ENCODE peak calls at places on chromosomes 7 and 10, in five cellular contexts. N is brain microvascular endothelial cell; O is CD8-positive, alpha-beta T cell; S is heart right ventricle; P is neuronal stem cell. W is an unnamed sample.

GRCh38 chr7:13702261-13702660 is 287.2 kb downstream of the ETV1 start:
- DNase-seq in N (no peak), S (no peak), O (no peak), P (no peak), W (no peak)

GRCh38 chr7:155953781-155954549 is 141.7 kb upstream of the SHH start:
- DNase-seq in O (no peak), P (no peak), N (no peak), S (no peak), W (no peak)

GRCh38 chr7:45295222-45295621 is 137.6 kb downstream of the RAMP3 start:
- DNase-seq in N (no peak), S (no peak), O (no peak), P (no peak), W (no peak)

GRCh38 chr7:6385110-6385792 is 62.5 kb downstream of the DAGLB start:
- DNase-seq in S (no peak), O (no peak), P (no peak), N (peak), W (peak)

GRCh38 chr7:98423043-98423442 is 22.2 kb upstream of the BAIAP2L1 start:
- DNase-seq in O (no peak), P (no peak), S (no peak), N (peak), W (no peak)

GRCh38 chr7:86647340-86648094 is 3.8 kb downstream of the GRM3 start:
- DNase-seq in S (no peak), O (no peak), P (no peak), N (no peak), W (no peak)

GRCh38 chr7:110010379-110010778 is 1080.5 kb upstream of the LRRN3 start:
- DNase-seq in N (no peak), S (no peak), O (no peak), P (no peak), W (no peak)

GRCh38 chr7:87003872-87004798 is 55.3 kb downstream of the ELAPOR2 start:
- DNase-seq in O (no peak), P (no peak), S (no peak), N (no peak), W (no peak)

GRCh38 chr7:46058424-46058823 is 137.4 kb upstream of the IGFBP3 start:
- DNase-seq in S (no peak), O (no peak), P (no peak), N (peak), W (peak)

GRCh38 chr10:42888504-42889095 is 106.0 kb downstream of the BMS1 start:
- DNase-seq in N (no peak), P (no peak), S (no peak), O (no peak), W (no peak)

GRCh38 chr7:11751807-11752389 is 80.1 kb downstream of the THSD7A start:
- DNase-seq in O (no peak), S (no peak), N (no peak), P (no peak), W (no peak)

GRCh38 chr10:107740962-107741690 is 576.6 kb upstream of the SORCS1 start:
- DNase-seq in S (no peak), O (no peak), P (no peak), N (no peak), W (no peak)

GRCh38 chr7:47596502-47597202 is 14.7 kb upstream of the TNS3 start:
- DNase-seq in O (no peak), P (no peak), S (no peak), N (no peak), W (no peak)

GRCh38 chr10:69869291-69869841 is 67.7 kb downstream of the COL13A1 start:
- DNase-seq in O (no peak), S (no peak), P (no peak), N (peak), W (no peak)

GRCh38 chr7:136555933-136556332 is 312.5 kb upstream of the CHRM2 start:
- DNase-seq in O (no peak), S (no peak), N (no peak), P (no peak), W (no peak)

GRCh38 chr10:1109795-1110673 is 53.8 kb downstream of the WDR37 start:
- DNase-seq in O (peak), P (peak), N (peak), S (no peak), W (peak)

GRCh38 chr10:58027431-58027830 is 240.3 kb downstream of the IPMK start:
- DNase-seq in O (no peak), P (no peak), S (no peak), N (peak), W (no peak)

GRCh38 chr10:33052915-33053810 is 95.1 kb upstream of the ITGB1 start:
- DNase-seq in P (no peak), S (no peak), O (no peak), N (no peak), W (no peak)

GRCh38 chr10:93813507-93814465 is 56.0 kb downstream of the LGI1 start:
- DNase-seq in P (no peak), N (peak), O (peak), S (peak), W (no peak)

GRCh38 chr7:22251284-22251683 is 105.7 kb downstream of the RAPGEF5 start:
- DNase-seq in O (no peak), P (no peak), N (no peak), S (no peak), W (no peak)

GRCh38 chr7:94452257-94452656 is 57.4 kb upstream of the CASD1 start:
- DNase-seq in N (no peak), O (no peak), S (peak), P (no peak), W (no peak)

GRCh38 chr10:59745163-59745650 is 8.0 kb downstream of the MRLN start:
- DNase-seq in N (no peak), O (no peak), P (no peak), S (no peak), W (no peak)

GRCh38 chr7:155459133-155459866 is 1.4 kb downstream of the EN2 start:
- DNase-seq in O (no peak), S (no peak), N (no peak), P (no peak), W (no peak)

GRCh38 chr10:133356549-133356948 is 1.3 kb downstream of the FUOM start:
- DNase-seq in O (no peak), N (no peak), P (no peak), S (no peak), W (no peak)

GRCh38 chr10:133356953-133357292 is 896 bp downstream of the FUOM start:
- DNase-seq in S (no peak), N (no peak), O (peak), P (no peak), W (no peak)

GRCh38 chr10:133358162-133358919 is 522 bp upstream of the FUOM start:
- DNase-seq in N (no peak), O (no peak), S (no peak), P (no peak), W (no peak)

GRCh38 chr10:133358920-133359300 is 1.1 kb upstream of the FUOM start:
- DNase-seq in N (no peak), P (no peak), S (no peak), O (no peak), W (no peak)

GRCh38 chr10:133357293-133358151 is at the start of gene FUOM:
- DNase-seq in S (peak), O (peak), N (peak), P (peak), W (no peak)
- H3K27ac ChIP-seq in S (peak), O (peak), N (no peak), P (no peak), W (no peak)

GRCh38 chr10:29517352-29517923 is 117.3 kb downstream of the SVIL start:
- DNase-seq in N (peak), O (no peak), P (peak), S (no peak), W (no peak)
- H3K27ac ChIP-seq in N (no peak), O (no peak), P (no peak), S (peak), W (no peak)

GRCh38 chr7:139852482-139852845 is 23.4 kb downstream of the TBXAS1 start:
- DNase-seq in S (no peak), N (no peak), P (no peak), O (no peak), W (no peak)

GRCh38 chr7:139855498-139856270 is 26.6 kb downstream of the TBXAS1 start:
- DNase-seq in S (peak), O (no peak), P (no peak), N (no peak), W (no peak)

GRCh38 chr7:139851770-139852481 is 22.9 kb downstream of the TBXAS1 start:
- DNase-seq in O (no peak), P (no peak), S (no peak), N (no peak), W (no peak)

GRCh38 chr7:139854803-139855497 is 25.9 kb downstream of the TBXAS1 start:
- DNase-seq in P (no peak), S (no peak), O (no peak), N (no peak), W (no peak)

DNA sequence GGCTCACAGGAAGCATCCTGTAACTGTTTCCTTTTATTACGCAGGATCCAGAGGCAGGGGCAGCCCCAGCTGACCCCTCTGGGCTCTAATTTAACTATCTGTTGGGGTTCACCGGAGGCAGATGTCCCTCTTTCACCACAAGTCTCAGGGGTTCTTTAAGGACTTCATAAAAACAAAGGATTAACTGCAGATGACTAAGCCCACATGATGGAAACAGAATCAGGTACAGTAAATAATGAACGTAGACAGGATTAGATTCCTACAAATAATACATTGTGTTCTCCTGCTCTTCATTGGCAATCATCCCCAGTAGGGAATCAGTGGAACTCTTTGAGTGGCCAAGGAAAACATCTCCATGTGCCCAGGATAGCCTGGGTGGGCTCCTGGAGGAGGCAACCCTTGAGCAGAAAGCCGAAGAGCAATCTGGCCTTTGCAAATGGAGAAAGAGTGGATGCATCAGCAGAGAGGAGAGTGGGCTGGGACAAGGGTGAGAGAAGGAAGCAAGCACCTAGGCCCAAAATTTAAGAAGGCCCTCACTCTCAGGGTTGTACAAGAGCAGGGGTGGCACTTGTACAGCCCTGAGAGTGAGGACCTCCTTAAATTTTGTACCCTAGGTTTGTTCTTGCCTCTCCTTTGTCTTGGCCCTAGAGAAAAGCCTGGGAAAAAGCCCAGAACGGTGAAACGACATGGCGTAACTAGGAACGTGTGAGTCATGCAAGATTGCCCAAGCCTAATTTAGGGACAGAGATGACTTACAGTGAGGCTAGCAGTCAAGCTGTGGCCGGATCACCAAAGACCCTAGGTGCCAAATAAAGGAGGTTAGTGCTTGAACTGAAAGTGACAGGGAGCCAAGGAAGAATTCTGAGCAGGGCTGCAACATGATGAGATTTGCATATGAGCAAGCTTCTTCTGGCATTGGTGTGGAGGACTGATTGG is 24.8 kb downstream of the TBXAS1 start:
- DNase-seq in S (no peak), P (no peak), N (peak), O (no peak), W (peak)
- H3K27ac ChIP-seq in S (no peak), P (no peak), N (no peak), O (no peak), W (peak)

GRCh38 chr10:30784521-30784895 is 155.0 kb upstream of the LYZL2 start:
- DNase-seq in S (no peak), N (no peak), P (no peak), O (no peak), W (no peak)

GRCh38 chr10:30778769-30779168 is 149.2 kb upstream of the LYZL2 start:
- DNase-seq in O (no peak), N (no peak), P (no peak), S (no peak), W (no peak)

GRCh38 chr10:30783939-30784500 is 154.5 kb upstream of the LYZL2 start:
- DNase-seq in S (peak), P (peak), N (peak), O (peak), W (peak)

GRCh38 chr10:30782543-30783461 is 153.2 kb upstream of the LYZL2 start:
- DNase-seq in S (no peak), P (no peak), O (no peak), N (no peak), W (no peak)

DNA sequence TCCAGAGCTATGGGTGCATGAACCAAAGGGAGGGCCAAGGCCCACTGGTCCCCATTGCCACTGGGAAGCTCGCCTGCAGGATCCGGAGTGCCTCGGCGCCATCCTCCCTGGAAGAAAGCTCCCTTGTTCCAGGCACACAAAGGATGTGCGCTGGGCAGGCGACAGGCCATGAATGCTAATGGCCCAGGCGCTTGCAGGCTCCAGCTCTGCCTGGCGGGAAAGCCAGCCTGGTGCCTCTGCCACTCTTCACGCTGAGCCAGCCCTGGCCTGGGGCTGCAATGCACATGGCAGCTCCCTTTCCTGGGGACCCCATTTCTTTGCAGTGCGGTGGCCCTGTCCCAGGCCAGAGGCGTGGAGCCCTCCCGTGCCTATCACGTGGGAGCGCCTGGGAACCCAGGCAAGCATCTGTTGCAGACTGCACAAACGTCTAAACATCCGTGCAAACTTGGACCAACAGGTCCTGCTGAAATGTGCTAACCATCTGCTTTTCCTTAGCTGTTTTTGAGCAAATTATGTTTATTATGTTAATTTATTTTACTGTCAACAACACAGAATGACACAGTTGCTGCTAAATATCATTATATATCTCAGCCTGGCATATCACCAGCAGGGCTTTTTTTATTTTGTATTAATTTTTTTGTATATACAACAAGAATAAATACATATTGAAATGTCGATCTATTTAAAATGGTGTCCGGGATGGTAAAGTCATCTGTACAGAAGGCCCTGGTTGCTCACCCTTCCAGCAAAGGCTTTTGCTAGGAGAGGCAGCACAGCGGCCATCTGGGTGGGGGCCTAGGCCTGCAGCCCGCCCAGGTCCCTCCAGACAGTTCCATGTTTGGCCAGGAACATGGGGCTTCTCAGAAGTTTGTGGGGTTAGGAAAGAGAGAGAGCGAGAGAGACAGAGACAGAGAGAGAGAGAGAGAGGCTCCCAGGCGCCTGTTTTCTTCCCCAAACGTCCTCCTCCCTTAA is 152.3 kb upstream of the LYZL2 start:
- DNase-seq in P (no peak), O (no peak), S (no peak), N (no peak), W (no peak)
- H3K27ac ChIP-seq in P (no peak), O (no peak), S (peak), N (no peak), W (no peak)

DNA sequence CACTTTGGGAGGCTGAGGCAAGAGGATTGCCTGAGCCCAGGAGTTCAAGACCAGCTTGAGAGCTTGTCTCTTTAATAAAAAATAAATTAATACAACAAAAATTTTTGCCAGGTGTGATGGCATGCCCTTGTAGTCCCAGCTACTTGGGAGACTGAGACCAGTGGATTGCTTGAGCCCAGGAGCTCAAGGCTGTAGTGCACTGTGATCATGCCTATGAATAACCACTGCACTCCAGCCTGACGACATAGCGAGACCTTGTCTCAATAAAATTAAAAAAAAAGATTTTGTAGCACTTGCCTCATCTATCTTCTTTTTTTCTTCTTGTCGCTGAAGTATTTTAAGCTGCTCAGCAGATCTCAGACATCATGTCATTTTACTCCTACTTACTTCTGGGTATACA is 26.3 kb downstream of the CREM start:
- DNase-seq in O (no peak), N (no peak), P (no peak), S (no peak), W (no peak)
- H3K27ac ChIP-seq in O (no peak), N (no peak), P (no peak), S (peak), W (no peak)

DNA sequence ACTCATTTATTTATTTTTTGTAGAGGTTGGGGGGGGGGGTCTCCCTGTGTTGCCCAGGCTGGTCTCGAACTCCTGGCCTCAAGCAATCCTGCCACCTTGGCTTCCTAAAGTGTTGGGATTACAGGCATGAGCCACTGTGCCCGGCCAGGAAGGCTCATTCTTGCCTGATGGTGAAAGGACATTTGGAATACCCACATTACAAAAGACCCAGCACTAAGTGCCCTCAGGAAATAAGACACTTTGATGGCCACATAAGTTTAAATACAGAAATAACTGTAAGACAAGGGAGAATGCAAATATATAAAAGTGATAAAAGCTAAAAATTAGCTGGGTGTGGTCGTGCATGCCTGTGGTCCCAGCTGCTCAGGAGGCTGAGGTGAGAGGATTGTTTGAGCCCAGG is 8.0 kb upstream of the SERPINE1 start:
- DNase-seq in P (no peak), O (no peak), S (no peak), N (no peak), W (no peak)
- H3K27ac ChIP-seq in P (no peak), O (no peak), S (no peak), N (peak), W (peak)

GRCh38 chr7:105958037-105958436 is 5.0 kb upstream of the CDHR3 start:
- DNase-seq in O (no peak), P (no peak), S (no peak), N (no peak), W (no peak)

GRCh38 chr7:105963038-105963667 is at the start of gene CDHR3:
- DNase-seq in N (no peak), S (no peak), O (no peak), P (no peak), W (no peak)

GRCh38 chr7:105962353-105962752 is 711 bp upstream of the CDHR3 start:
- DNase-seq in N (no peak), S (no peak), P (no peak), O (no peak), W (no peak)
- H3K27ac ChIP-seq in N (no peak), S (no peak), P (no peak), O (no peak), W (no peak)

DNA sequence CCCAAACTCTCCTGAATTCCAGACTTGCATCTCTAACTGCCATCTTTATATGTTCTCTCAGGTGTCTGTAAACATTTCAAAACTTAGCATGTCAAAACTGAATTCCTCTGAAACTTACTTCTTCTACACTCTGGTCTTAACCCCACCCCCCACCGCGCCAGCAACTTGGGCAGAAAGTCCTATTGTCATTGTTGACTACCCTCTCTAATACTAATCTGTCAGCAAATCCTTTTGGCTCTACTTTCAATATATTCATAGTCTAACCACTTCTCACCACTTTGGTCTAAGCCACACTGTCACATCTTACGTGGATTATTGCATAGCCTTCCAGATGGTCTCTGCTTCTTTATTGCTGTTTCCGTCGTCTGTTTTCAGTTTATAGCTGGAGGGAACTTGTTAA is 86.6 kb downstream of the AHCYL2 start:
- DNase-seq in P (no peak), O (no peak), S (no peak), N (no peak), W (no peak)
- H3K27ac ChIP-seq in P (no peak), O (no peak), S (no peak), N (no peak), W (no peak)